ENCODE peak calls at places on chromosomes 3 and 15, in four cellular contexts. X, L, U and H are unnamed samples.

GRCh38 chr15:60651734-60652141 is 172.8 kb upstream of the ICE2 start:
- DNase-seq in X (no peak), U (no peak), L (no peak), H (no peak)

GRCh38 chr3:188792788-188793187 is 379.0 kb upstream of the TPRG1 start:
- DNase-seq in U (no peak), X (no peak), L (peak; percentile 53), H (no peak)

GRCh38 chr3:126607214-126607908 is 47.6 kb downstream of the TXNRD3 start:
- DNase-seq in X (no peak), L (no peak), U (no peak), H (no peak)

GRCh38 chr15:95875141-95875643 is 455.3 kb upstream of the NR2F2 start:
- DNase-seq in X (peak; percentile 21), L (peak; percentile 61), U (no peak), H (no peak)

GRCh38 chr3:13657660-13658435 is 108.9 kb downstream of the FBLN2 start:
- DNase-seq in U (peak; percentile 48), X (peak; percentile 44), L (no peak), H (peak; percentile 48)

GRCh38 chr15:68354923-68355322 is 77.0 kb downstream of the ITGA11 start:
- DNase-seq in U (no peak), L (no peak), X (no peak), H (no peak)

GRCh38 chr3:9730747-9731205 is 759 bp upstream of the BRPF1 start:
- DNase-seq in U (no peak), X (no peak), L (no peak), H (peak; percentile 85)

GRCh38 chr3:84836961-84837360 is 121.8 kb upstream of the CADM2 start:
- DNase-seq in X (no peak), U (no peak), L (no peak), H (no peak)

GRCh38 chr3:5791558-5791957 is 604.1 kb downstream of the EDEM1 start:
- DNase-seq in X (no peak), U (no peak), L (no peak), H (no peak)

GRCh38 chr3:193714523-193715137 is 121.6 kb downstream of the OPA1 start:
- DNase-seq in L (no peak), X (no peak), U (no peak), H (no peak)

GRCh38 chr3:189961525-189962161 is 159.1 kb downstream of the P3H2 start:
- DNase-seq in U (peak; percentile 82), L (peak; percentile 81), X (peak; percentile 82), H (peak; percentile 78)

GRCh38 chr3:95055288-95055687 is 992.4 kb downstream of the NSUN3 start:
- DNase-seq in X (no peak), U (no peak), L (no peak), H (no peak)

GRCh38 chr3:23435318-23435717 is 232.2 kb downstream of the UBE2E2 start:
- DNase-seq in L (no peak), X (no peak), U (no peak), H (no peak)

GRCh38 chr3:39718674-39719595 is 90.5 kb upstream of the MYRIP start:
- DNase-seq in X (no peak), L (no peak), U (no peak), H (no peak)

GRCh38 chr3:177777699-177778098 is 580.4 kb upstream of the TBL1XR1 start:
- DNase-seq in U (peak; percentile 72), X (peak; percentile 38), L (no peak), H (peak; percentile 72)

GRCh38 chr3:11770477-11771381 is 76.0 kb downstream of the TAMM41 start:
- DNase-seq in X (peak; percentile 53), L (peak; percentile 81), U (peak; percentile 92), H (peak; percentile 96)

GRCh38 chr15:31034152-31034551 is 42.7 kb upstream of the MTMR10 start:
- DNase-seq in X (no peak), U (no peak), L (no peak), H (no peak)

GRCh38 chr3:49723301-49723630 is 485 bp downstream of the GMPPB start:
- DNase-seq in L (peak; percentile 74), X (peak; percentile 66), U (peak; percentile 88), H (peak; percentile 90)

GRCh38 chr3:15844889-15845288 is 47.1 kb upstream of the ANKRD28 start:
- DNase-seq in X (no peak), L (no peak), U (no peak), H (no peak)

GRCh38 chr15:80852676-80853075 is 73.5 kb downstream of the CEMIP start:
- DNase-seq in U (peak; percentile 53), L (no peak), X (no peak), H (peak; percentile 16)
- H3K27ac ChIP-seq in U (no peak overlapping the region), L (no peak overlapping the region), X (no peak overlapping the region), H (no peak overlapping the region)

DNA sequence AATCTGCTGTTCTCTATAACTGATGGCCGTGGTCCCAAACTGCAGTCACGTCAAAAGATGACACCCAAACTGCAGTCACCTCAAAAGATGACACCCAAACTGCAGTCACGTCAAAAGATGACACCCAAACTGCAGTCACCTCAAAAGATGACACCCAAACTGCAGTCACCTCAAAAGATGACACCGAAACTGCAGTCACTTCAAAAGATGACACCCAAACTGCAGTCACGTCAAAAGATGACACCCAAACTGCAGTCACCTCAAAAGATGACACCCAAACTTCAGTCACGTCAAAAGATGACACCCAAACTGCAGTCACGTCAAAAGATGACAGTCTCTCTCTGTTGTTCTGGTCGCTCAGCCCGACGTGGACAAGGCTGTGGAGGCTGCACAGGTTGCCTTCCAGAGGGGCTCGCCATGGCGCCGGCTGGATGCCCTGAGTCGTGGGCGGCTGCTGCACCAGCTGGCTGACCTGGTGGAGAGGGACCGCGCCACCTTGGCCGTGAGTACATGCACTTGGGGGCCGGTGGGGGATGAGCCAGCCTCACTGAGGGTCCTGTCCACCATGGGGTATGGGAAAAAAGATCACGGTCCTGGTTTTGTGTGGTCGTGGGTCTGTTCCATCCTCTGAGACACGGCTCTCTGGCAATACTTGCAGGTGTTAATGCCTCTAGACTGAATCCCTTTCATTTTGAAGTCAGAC is 7.7 kb downstream of the ALDH1A3 start:
- DNase-seq in L (no peak), X (no peak), U (no peak), H (no peak)
- H3K27ac ChIP-seq in L (no peak overlapping the region), X (no peak overlapping the region), U (no peak overlapping the region), H (no peak overlapping the region)

GRCh38 chr3:121758727-121759450 is 9.3 kb upstream of the GOLGB1 start:
- DNase-seq in X (no peak), U (no peak), L (no peak), H (no peak)
- H3K27ac ChIP-seq in X (no peak overlapping the region), U (no peak overlapping the region), L (no peak overlapping the region), H (no peak overlapping the region)

GRCh38 chr15:39668457-39668856 is 87.6 kb downstream of the THBS1 start:
- DNase-seq in X (no peak), U (no peak), L (no peak), H (no peak)
- H3K27ac ChIP-seq in X (no peak overlapping the region), U (no peak overlapping the region), L (no peak overlapping the region), H (no peak overlapping the region)

GRCh38 chr3:152203677-152204076 is 65.1 kb upstream of the MBNL1 start:
- DNase-seq in U (no peak), L (no peak), X (no peak), H (no peak)

GRCh38 chr3:152204218-152204617 is 64.5 kb upstream of the MBNL1 start:
- DNase-seq in U (no peak), L (no peak), X (no peak), H (no peak)

GRCh38 chr3:152206243-152206642 is 62.5 kb upstream of the MBNL1 start:
- DNase-seq in L (no peak), U (no peak), X (no peak), H (peak; percentile 72)

GRCh38 chr3:152202976-152203626 is 65.6 kb upstream of the MBNL1 start:
- DNase-seq in L (no peak), U (peak; percentile 59), X (no peak), H (peak; percentile 82)

DNA sequence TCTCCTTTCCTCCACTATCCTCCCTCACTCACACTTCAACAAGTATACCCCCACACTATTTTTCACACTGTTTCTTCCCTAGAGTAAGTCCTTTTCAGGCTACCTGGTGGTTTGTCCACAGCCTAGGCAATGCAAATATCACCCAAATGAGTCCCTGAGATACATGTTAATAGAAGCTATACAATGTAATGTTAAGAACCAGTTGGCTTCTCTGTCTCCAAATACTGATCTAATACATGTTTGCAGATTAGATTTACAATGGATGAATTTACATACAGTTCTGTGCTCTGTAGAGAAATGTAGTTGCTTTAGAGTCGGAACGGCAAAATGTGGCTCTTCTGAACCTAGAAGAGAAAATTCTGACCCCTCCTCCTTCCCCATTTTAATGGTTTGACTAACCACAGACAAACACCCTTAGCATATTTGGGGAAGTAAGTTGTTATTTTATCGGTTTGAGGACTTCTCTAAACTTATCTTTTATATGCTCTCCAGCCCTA is 63.6 kb upstream of the MBNL1 start:
- DNase-seq in U (no peak), X (no peak), L (no peak), H (no peak)
- H3K27ac ChIP-seq in U (peak overlapping the region; percentile 59), X (no peak overlapping the region), L (peak overlapping the region; percentile 96), H (peak overlapping the region; percentile 71)

GRCh38 chr3:66041116-66041515 is 2.4 kb upstream of the MAGI1 start:
- DNase-seq in U (no peak), X (no peak), L (no peak), H (no peak)

GRCh38 chr3:66038384-66038725 is 363 bp downstream of the MAGI1 start:
- DNase-seq in U (no peak), L (no peak), X (no peak), H (peak; percentile 86)

GRCh38 chr3:66037986-66038369 is 740 bp downstream of the MAGI1 start:
- DNase-seq in X (peak; percentile 47), L (peak; percentile 53), U (no peak), H (no peak)

GRCh38 chr3:66038726-66039589 is at the start of gene MAGI1:
- DNase-seq in L (peak; percentile 93), X (peak; percentile 93), U (peak; percentile 95), H (peak; percentile 93)

GRCh38 chr3:66039590-66039887 is 821 bp upstream of the MAGI1 start:
- DNase-seq in U (peak; percentile 48), X (peak; percentile 51), L (peak; percentile 68), H (peak; percentile 29)
- H3K27ac ChIP-seq in U (peak overlapping the region; percentile 85), X (peak overlapping the region; percentile 89), L (peak overlapping the region; percentile 80), H (peak overlapping the region; percentile 74)